ENCODE peak calls at places on chromosomes 13 and 19, in five cellular contexts. A, C, Q, S and G are unnamed samples.

GRCh38 chr13:33745370-33746324 is 72.3 kb upstream of the RFC3 start:
- DNase-seq in A (no peak), C (no peak), Q (no peak), S (no peak), G (no peak)

GRCh38 chr19:5903054-5903501 is 512 bp downstream of the NDUFA11 start:
- DNase-seq in A (peak), C (peak), Q (no peak), S (peak), G (no peak)

GRCh38 chr13:31946091-31946770 is 85.3 kb upstream of the FRY start:
- DNase-seq in A (no peak), C (peak), Q (no peak), S (no peak), G (no peak)

GRCh38 chr13:100721885-100722512 is 47.4 kb upstream of the TMTC4 start:
- DNase-seq in A (peak), C (peak), Q (peak), S (peak), G (peak)

GRCh38 chr19:41226053-41226873 is 7.2 kb downstream of the AXL start:
- DNase-seq in A (peak), C (peak), Q (peak), S (peak), G (peak)

GRCh38 chr13:42239644-42240043 is 32.3 kb upstream of the AKAP11 start:
- DNase-seq in A (peak), C (peak), Q (no peak), S (peak), G (no peak)

GRCh38 chr19:23543351-23543750 is 143.7 kb downstream of the ZNF675 start:
- DNase-seq in A (no peak), C (no peak), Q (no peak), S (no peak), G (no peak)

GRCh38 chr19:588093-588742 is 1.5 kb upstream of the HCN2 start:
- DNase-seq in A (peak), C (peak), Q (peak), S (peak), G (peak)

GRCh38 chr19:15187026-15188007 is 13.5 kb downstream of the NOTCH3 start:
- DNase-seq in A (peak), C (no peak), Q (peak), S (no peak), G (no peak)

GRCh38 chr13:25978961-25979360 is 72.9 kb downstream of the SHISA2 start:
- DNase-seq in A (peak), C (no peak), Q (no peak), S (peak), G (no peak)

GRCh38 chr19:17334414-17335409 is at the start of gene ANO8:
- DNase-seq in A (peak), C (peak), Q (peak), S (peak), G (peak)
- H3K4ac ChIP-seq in A (peak), C (peak), Q (no peak), S (peak), G (peak)

GRCh38 chr13:47397739-47398138 is 500.9 kb upstream of the HTR2A start:
- DNase-seq in A (peak), C (peak), Q (no peak), S (peak), G (no peak)
- H3K23ac ChIP-seq in A (no peak), C (no peak), Q (no peak), S (no peak), G (no peak)

DNA sequence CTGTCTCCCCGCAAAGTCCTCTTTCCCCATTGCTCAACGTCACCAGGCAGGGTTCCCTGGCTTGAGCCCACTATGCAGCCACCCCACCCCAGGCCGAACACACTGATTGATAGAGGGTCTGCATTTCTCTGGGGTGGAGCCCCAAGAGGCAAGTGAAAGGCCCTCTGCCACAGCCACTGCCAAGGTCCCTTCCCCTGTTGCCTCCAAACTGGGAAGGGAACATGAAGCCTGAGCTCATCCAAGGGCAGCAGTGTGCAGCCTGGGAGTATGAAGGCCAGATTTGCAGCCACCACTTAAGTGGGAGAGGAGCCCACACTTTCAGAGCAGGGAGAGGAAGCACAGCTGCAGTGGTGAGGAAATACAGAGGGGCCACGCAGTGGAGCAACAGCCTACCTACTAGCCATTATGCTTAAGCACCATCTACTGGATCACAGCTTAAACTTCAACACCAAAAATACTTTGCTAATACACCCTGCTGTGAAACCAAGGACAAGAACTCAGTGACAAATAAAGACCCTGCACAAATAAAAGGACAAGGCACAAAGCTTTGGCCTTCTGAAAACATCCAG is 48.6 kb downstream of the UBL3 start:
- DNase-seq in A (peak), C (peak), Q (no peak), S (no peak), G (no peak)
- H3K4ac ChIP-seq in A (no peak), C (no peak), Q (no peak), S (no peak), G (no peak)

GRCh38 chr19:11705474-11705873 is 33.3 kb downstream of the ZNF823 start:
- DNase-seq in A (no peak), C (no peak), Q (no peak), S (no peak), G (no peak)
- H3K23ac ChIP-seq in A (no peak), C (no peak), Q (no peak), S (no peak), G (no peak)

GRCh38 chr13:62525652-62526051 is 1110.0 kb upstream of the PCDH20 start:
- DNase-seq in A (no peak), C (no peak), Q (no peak), S (no peak), G (no peak)

GRCh38 chr13:62524061-62524460 is 1108.4 kb upstream of the PCDH20 start:
- DNase-seq in A (no peak), C (no peak), Q (no peak), S (no peak), G (no peak)

DNA sequence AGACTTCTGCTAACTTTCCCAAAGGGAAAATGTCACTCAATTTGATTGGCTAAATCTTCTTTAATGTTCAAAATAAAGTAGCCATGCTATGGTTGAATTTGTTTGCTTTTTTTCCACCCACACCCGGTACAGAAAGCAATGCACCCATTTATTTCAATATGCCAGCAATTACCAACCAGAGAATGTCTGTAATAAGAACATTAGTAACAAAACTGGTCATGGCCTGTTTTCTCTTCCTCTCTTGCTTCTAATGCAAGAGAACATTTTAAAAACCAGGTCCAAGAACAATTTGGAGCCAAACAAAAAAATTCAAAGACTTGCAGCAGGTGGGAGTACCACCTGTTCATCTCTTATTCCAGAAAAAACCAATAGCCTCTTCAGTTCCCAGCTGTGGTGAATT is 1108.8 kb upstream of the PCDH20 start:
- DNase-seq in A (no peak), C (no peak), Q (no peak), S (no peak), G (no peak)
- H3K4ac ChIP-seq in A (no peak), C (no peak), Q (no peak), S (no peak), G (no peak)

GRCh38 chr19:35295453-35295791 is 3.5 kb downstream of the MAG start:
- DNase-seq in A (no peak), C (no peak), Q (no peak), S (no peak), G (no peak)

GRCh38 chr19:35295792-35296462 is 4.0 kb downstream of the MAG start:
- DNase-seq in A (no peak), C (no peak), Q (peak), S (no peak), G (no peak)

GRCh38 chr19:35297922-35298321 is 6.0 kb downstream of the MAG start:
- DNase-seq in A (no peak), C (no peak), Q (no peak), S (no peak), G (no peak)

GRCh38 chr19:35297515-35297848 is 5.5 kb downstream of the MAG start:
- DNase-seq in A (no peak), C (no peak), Q (no peak), S (no peak), G (no peak)

DNA sequence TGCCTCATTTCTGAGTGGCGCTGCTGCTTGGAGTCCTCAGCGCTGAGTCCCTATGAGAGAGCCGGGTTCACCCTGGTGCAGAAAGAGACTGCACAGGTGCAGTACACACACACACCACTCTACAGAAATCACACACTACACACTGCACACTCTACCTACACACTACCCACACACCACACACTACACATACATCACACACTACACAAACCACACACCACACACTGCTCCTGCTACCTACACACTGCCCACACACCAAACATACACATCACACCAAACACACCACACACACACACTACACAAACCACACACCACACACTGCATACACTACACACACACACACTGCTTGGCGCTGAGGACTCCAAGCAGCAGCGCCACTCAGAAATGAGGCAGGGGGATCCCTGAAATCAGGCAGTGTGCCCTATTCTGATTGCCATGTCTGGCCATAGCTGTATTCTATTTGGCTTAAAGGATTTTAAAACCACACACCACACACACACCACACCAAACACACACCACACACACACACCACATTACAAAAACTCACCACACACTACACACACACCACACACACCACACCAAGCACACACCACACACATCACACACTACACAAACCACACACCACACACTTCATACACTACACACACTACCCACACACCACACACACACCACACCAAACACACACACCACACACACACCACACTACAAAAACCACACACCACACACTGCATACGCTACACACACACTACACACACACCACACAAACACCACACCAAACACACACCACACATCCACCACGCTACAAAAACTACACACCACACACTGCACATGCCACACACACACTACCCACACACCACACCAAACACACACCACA is 4.9 kb downstream of the MAG start:
- DNase-seq in A (peak), C (no peak), Q (no peak), S (no peak), G (no peak)
- H3K23ac ChIP-seq in A (no peak), C (no peak), Q (no peak), S (no peak), G (peak)

GRCh38 chr19:33373701-33374405 is at the start of gene CEBPG:
- DNase-seq in A (no peak), C (peak), Q (no peak), S (peak), G (peak)
- H3K4ac ChIP-seq in A (peak), C (peak), Q (no peak), S (peak), G (no peak)

DNA sequence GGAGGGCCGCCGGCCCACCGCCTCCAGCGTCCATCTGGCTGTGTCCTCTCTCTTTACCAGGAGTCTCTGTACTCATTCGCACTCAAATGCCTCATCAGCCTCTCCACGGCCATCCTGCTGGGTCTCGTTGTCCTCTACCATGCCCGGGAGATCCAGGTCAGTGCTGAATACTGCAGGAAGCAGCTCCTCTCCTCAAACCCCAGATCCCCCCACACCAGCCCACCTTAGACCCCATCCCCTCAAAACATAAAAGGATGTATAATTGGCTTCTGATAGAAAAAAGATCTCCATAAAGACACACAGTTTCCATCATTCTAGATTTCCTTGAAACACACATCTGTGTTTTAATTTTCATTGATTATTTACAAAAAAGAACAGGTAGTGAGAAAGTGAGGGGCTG is 8.1 kb downstream of the KCNN1 start:
- DNase-seq in A (no peak), C (no peak), Q (no peak), S (no peak), G (no peak)
- H3K23ac ChIP-seq in A (no peak), C (no peak), Q (no peak), S (no peak), G (no peak)

GRCh38 chr19:42254083-42254849 is 662 bp downstream of the ERF start:
- DNase-seq in A (peak), C (peak), Q (peak), S (peak), G (peak)

GRCh38 chr19:42254850-42255765 is at the start of gene ERF:
- DNase-seq in A (peak), C (peak), Q (peak), S (peak), G (peak)

GRCh38 chr19:42252365-42253244 is 2.3 kb downstream of the ERF start:
- DNase-seq in A (peak), C (peak), Q (no peak), S (peak), G (no peak)

GRCh38 chr19:42253245-42254082 is 1.5 kb downstream of the ERF start:
- DNase-seq in A (peak), C (peak), Q (peak), S (peak), G (peak)

GRCh38 chr19:42255766-42256750 is 1.1 kb upstream of the ERF start:
- DNase-seq in A (peak), C (peak), Q (peak), S (peak), G (peak)
- H3K4ac ChIP-seq in A (peak), C (peak), Q (no peak), S (peak), G (peak)